ENCODE peak calls at places on chromosomes 16 and 17, in eight cellular contexts. H is PC-3, T is PC-9, P is K562, L is endothelial cell of umbilical vein, X is HCT116, Y is hepatocyte, Q is MM.1S. S is an unnamed sample.

GRCh38 chr16:78742501-78743283 is 643.2 kb downstream of the WWOX start:
- DNase-seq in H (no peak), T (peak), P (peak), L (no peak), X (no peak), Y (peak), Q (peak), S (no peak)

GRCh38 chr16:65745-66144 is 6.7 kb downstream of the RHBDF1 start:
- DNase-seq in H (peak), T (peak), P (peak), L (peak), X (peak), Y (peak), Q (peak), S (peak)

GRCh38 chr17:42670925-42671657 is 5.7 kb downstream of the PLEKHH3 start:
- DNase-seq in H (no peak), T (no peak), P (no peak), L (no peak), X (no peak), Y (no peak), Q (peak), S (no peak)

GRCh38 chr17:49980703-49981197 is 11.8 kb downstream of the DLX4 start:
- DNase-seq in H (no peak), T (no peak), P (no peak), L (no peak), X (no peak), Y (peak), Q (no peak), S (peak)

GRCh38 chr17:21592774-21593173 is 99.5 kb upstream of the KCNJ18 start:
- DNase-seq in H (no peak), T (no peak), P (no peak), L (no peak), X (no peak), Y (no peak), Q (no peak), S (no peak)

GRCh38 chr16:85768225-85768624 is 17.3 kb upstream of the C16orf74 start:
- DNase-seq in H (no peak), T (no peak), P (no peak), L (no peak), X (no peak), Y (no peak), Q (no peak), S (peak)

GRCh38 chr17:72390675-72391501 is 270.1 kb downstream of the SOX9 start:
- DNase-seq in H (peak), T (no peak), P (no peak), L (no peak), X (no peak), Y (no peak), Q (no peak), S (no peak)

GRCh38 chr17:75771334-75772281 is 6.6 kb upstream of the GALK1 start:
- DNase-seq in H (peak), T (no peak), P (no peak), L (no peak), X (no peak), Y (peak), Q (no peak), S (no peak)

GRCh38 chr17:50865060-50865867 is 890 bp downstream of the TOB1 start:
- DNase-seq in H (peak), T (peak), P (peak), L (peak), X (peak), Y (peak), Q (peak), S (peak)

GRCh38 chr17:48486557-48486956 is 44.3 kb downstream of the HOXB1 start:
- DNase-seq in H (peak), T (no peak), P (peak), L (no peak), X (peak), Y (peak), Q (no peak), S (peak)

GRCh38 chr17:77254961-77255741 is 114.4 kb downstream of the SEC14L1 start:
- DNase-seq in H (peak), T (peak), P (no peak), L (peak), X (peak), Y (peak), Q (no peak), S (peak)

GRCh38 chr17:78672880-78673371 is 95.7 kb upstream of the DNAH17 start:
- DNase-seq in H (no peak), T (no peak), P (no peak), L (no peak), X (no peak), Y (no peak), Q (no peak), S (no peak)

GRCh38 chr17:79785017-79785899 is 7.3 kb downstream of the CBX2 start:
- DNase-seq in H (no peak), T (no peak), P (no peak), L (no peak), X (no peak), Y (no peak), Q (no peak), S (no peak)

GRCh38 chr17:48995871-48996695 is 1.1 kb upstream of the IGF2BP1 start:
- DNase-seq in H (no peak), T (no peak), P (peak), L (peak), X (no peak), Y (peak), Q (no peak), S (peak)

DNA sequence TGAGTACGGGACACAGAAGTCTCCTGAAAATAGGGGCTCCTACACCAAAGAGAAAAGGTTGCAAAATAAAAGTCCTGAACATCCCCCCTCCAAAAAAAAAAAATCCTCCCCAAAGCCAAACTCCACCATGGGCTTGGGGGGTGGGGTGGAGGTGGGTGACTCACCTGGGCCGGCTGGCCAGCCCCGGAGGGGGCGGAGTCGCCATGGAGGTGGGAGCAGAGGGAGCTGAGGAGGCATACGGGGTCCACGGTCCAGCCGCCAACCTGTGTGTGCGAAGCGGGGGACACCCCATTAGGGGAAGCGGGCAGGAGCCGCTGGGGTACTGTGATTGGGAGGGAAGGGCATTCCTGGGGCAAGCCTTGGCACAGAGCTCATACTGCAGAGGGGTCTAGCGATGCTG is 31.0 kb downstream of the SRCIN1 start:
- DNase-seq in H (no peak), T (no peak), P (no peak), L (no peak), X (no peak), Y (no peak), Q (no peak), S (no peak)
- TF ChIP-seq EZH2 in H (no peak), T (no peak), P (no peak), L (no peak), X (no peak), Y (no peak), Q (no peak), S (no peak)

DNA sequence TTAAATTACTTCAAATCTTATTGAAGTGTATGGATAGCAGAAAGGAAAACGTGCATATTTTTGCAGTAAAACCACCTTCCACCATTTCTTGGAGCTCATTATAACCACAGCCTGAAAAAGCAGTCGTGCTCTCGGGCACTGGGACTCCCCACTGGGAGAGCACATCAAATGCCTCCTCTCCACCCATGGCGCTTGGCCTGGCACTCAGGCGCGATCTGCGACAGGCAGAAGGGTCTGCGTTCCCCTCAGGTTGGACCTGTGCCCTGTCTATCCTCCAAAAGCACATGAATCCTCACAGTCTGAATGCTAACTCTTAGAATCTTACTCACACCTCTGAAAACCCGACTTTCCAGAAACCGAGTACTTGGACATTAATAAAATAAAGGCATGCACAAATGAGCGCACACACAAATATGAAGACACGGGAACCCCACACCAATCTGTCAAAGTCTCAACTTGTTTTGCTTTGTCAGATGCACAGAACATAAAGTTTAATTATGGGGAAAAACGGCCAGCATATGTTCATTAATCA is 20.4 kb upstream of the FAAP100 start:
- DNase-seq in H (no peak), T (no peak), P (no peak), L (no peak), X (no peak), Y (no peak), Q (no peak), S (no peak)
- TF ChIP-seq CTCF in H (no peak), T (no peak), P (no peak), L (no peak), X (no peak), Y (no peak), Q (no peak), S (no peak)

DNA sequence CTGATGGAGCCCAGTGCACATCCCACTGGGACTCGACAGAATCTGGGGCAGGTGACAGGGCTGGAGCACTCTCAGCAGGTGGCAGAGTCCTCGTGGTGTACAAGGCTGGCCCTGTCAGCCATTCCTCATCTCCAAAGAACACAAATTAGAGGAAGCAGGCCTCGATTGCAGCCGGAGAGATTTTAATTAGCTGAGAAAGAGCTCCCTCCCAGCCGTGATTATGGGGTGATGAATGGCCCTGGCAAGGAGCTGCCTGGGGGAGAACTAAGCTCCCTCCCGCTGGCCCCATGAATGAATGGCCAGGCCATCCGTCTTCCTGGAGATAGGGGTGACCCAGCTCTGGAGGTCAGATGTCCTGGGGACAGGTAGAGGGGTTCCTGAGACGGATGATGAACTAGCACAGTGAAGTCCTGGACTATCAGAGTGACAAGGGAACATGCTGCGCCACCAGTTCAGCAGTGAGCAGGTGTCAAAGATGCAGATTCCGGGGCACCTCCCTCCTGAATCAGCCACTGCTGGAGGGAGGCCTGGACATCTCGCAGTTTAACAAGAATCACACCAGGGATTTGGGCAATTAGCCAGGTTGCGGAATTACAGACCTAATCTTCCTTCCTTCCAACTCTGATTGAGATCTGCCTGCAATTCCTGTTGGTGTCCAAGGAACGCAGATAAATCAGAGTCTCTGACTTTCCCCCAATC is 35.5 kb downstream of the PIMREG start:
- DNase-seq in H (no peak), T (no peak), P (no peak), L (no peak), X (no peak), Y (no peak), Q (no peak), S (peak)
- H2AFZ ChIP-seq in H (no peak), T (no peak), P (no peak), L (no peak), X (no peak), Y (no peak), Q (no peak), S (peak)

GRCh38 chr17:55264640-55265298 is at the start of gene HLF:
- DNase-seq in H (peak), T (no peak), P (peak), L (peak), X (peak), Y (peak), Q (peak), S (peak)

GRCh38 chr17:55266051-55266957 is 1.5 kb downstream of the HLF start:
- DNase-seq in H (no peak), T (no peak), P (no peak), L (no peak), X (no peak), Y (no peak), Q (no peak), S (peak)

GRCh38 chr17:55266958-55267688 is 2.4 kb downstream of the HLF start:
- DNase-seq in H (no peak), T (no peak), P (no peak), L (no peak), X (no peak), Y (no peak), Q (no peak), S (no peak)

GRCh38 chr17:55264273-55264639 is 504 bp upstream of the HLF start:
- DNase-seq in H (no peak), T (no peak), P (no peak), L (no peak), X (no peak), Y (no peak), Q (no peak), S (peak)

DNA sequence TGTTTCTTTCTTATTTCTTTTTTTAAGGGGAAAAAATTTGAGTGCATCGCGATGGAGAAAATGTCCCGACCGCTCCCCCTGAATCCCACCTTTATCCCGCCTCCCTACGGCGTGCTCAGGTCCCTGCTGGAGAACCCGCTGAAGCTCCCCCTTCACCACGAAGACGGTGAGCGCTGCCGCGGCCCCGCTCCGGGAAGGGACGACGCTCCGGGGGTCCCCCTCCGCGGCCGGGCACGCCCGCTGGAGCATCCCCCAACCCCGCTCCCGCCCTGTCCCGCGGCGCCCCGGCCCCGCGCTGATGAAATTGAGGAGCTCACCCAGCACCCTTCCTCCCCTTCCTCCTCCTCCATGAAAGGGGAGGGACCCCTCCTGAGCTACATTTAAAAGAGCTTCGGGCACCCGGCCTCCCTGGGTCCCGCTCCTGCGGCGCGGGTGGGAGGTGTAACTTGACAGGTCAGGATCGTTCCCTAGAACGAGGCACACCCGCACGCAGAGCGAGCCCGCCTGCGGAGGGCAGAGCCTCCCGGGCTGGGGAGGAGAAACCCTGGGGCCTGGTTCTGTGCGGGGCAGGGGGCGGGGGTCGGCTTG is 768 bp downstream of the HLF start:
- DNase-seq in H (no peak), T (no peak), P (no peak), L (no peak), X (no peak), Y (no peak), Q (no peak), S (peak)
- TF ChIP-seq EZH2 in H (no peak), T (no peak), P (no peak), L (peak), X (no peak), Y (peak), Q (no peak), S (peak)

GRCh38 chr17:4808378-4808767 is 1.4 kb downstream of the PLD2 start:
- DNase-seq in H (no peak), T (peak), P (peak), L (no peak), X (no peak), Y (no peak), Q (no peak), S (no peak)
- TF ChIP-seq CTCF in H (no peak), T (no peak), P (no peak), L (no peak), X (no peak), Y (no peak), Q (no peak), S (no peak)

GRCh38 chr16:73069581-73070262 is 21.8 kb upstream of the ZFHX3 start:
- DNase-seq in H (no peak), T (no peak), P (no peak), L (no peak), X (no peak), Y (no peak), Q (no peak), S (no peak)

GRCh38 chr16:73067671-73068545 is 20.0 kb upstream of the ZFHX3 start:
- DNase-seq in H (no peak), T (no peak), P (no peak), L (no peak), X (no peak), Y (no peak), Q (no peak), S (no peak)

GRCh38 chr16:73066927-73067670 is 19.2 kb upstream of the ZFHX3 start:
- DNase-seq in H (no peak), T (no peak), P (no peak), L (peak), X (no peak), Y (peak), Q (no peak), S (peak)

GRCh38 chr16:73066321-73066926 is 18.5 kb upstream of the ZFHX3 start:
- DNase-seq in H (no peak), T (no peak), P (no peak), L (no peak), X (no peak), Y (no peak), Q (no peak), S (peak)

DNA sequence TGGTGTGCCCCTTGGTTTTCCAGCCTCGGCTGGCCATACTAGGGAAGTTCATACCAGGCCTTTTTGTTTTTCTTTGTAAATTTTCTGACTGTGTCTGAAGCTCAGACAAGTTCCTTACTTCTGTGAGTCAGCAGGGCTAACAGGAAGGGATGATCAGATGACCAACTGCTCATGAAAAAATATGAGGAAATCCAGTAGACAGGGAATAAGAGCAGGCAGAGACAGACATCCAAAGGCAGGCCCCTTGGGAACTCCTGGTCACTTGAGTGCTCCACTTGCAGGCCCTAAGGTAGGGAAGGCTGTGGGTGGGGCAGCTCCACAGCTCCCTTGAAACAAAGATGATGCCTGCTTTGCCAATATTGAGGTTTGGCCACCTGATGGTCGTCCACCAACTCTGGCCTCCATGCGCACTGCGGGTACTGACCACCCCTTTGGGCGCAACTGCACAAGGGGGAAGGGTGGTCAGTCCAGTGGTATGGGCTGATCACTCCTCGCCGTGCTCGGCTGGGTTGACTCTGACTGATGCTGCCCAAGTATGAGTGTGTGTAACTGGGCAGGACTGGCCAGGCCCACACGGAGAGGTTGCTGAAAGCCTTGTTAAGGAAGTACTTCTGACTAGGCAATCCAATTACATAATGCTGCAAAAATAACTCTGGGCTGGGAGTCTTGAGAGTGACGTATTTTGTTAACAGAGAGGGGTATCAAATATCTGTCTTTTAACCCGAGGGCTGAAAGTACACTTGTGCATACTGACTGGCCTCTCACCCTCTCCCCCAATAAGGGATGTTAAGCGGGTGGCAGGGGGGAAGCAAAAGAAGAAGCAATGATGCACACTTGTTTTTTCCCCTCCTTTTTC is 20.8 kb upstream of the ZFHX3 start:
- DNase-seq in H (peak), T (peak), P (no peak), L (peak), X (no peak), Y (no peak), Q (no peak), S (peak)
- H2AFZ ChIP-seq in H (peak), T (peak), P (no peak), L (no peak), X (peak), Y (no peak), Q (no peak), S (no peak)

S was measured in neural progenitor cell.